ENCODE peak calls at places on chromosome 9, in eight cellular contexts. Y is BE2C; J is astrocyte of the hippocampus; K is A549; P is activated naive CD8-positive, alpha-beta T cell treated with anti-CD3 and anti-CD28 coated beads, Interleukin-2, amount 10 ng/mL, durations not matched to agents 7 days and 5 days; Q is pancreas; N is NCI-H524; S is mesenteric fat pad. F is an unnamed sample.

GRCh38 chr9:137028013-137028280 is at the start of gene ABCA2:
- DNase-seq in Y (no peak), J (no peak), K (no peak), P (no peak), Q (no peak), N (no peak), S (no peak), F (no peak)

GRCh38 chr9:95134457-95134881 is 183.0 kb downstream of the FANCC start:
- DNase-seq in Y (no peak), J (no peak), K (no peak), P (no peak), Q (no peak), N (no peak), S (no peak), F (no peak)

GRCh38 chr9:76905984-76906861 is at the start of gene PRUNE2:
- DNase-seq in Y (peak; percentile 96), J (peak; percentile 97), K (no peak), P (peak; percentile 45), Q (peak; percentile 54), N (no peak), S (peak; percentile 92), F (peak; percentile 68)

GRCh38 chr9:96015876-96016686 is 140.6 kb downstream of the ERCC6L2 start:
- DNase-seq in Y (no peak), J (peak; percentile 62), K (no peak), P (no peak), Q (no peak), N (no peak), S (no peak), F (no peak)

GRCh38 chr9:113597390-113598241 is 134.1 kb downstream of the RGS3 start:
- DNase-seq in Y (no peak), J (no peak), K (no peak), P (no peak), Q (no peak), N (no peak), S (no peak), F (no peak)

GRCh38 chr9:130732793-130733221 is 39.2 kb downstream of the EXOSC2 start:
- DNase-seq in Y (no peak), J (no peak), K (no peak), P (no peak), Q (no peak), N (no peak), S (no peak), F (peak; percentile 38)

GRCh38 chr9:123394291-123395235 is 38.6 kb downstream of the CRB2 start:
- DNase-seq in Y (no peak), J (no peak), K (no peak), P (no peak), Q (no peak), N (no peak), S (no peak), F (no peak)

GRCh38 chr9:92764381-92764987 is at the start of gene BICD2:
- DNase-seq in Y (no peak), J (no peak), K (no peak), P (no peak), Q (no peak), N (no peak), S (no peak), F (no peak)

GRCh38 chr9:81759680-81760215 is 70.4 kb upstream of the TLE1 start:
- DNase-seq in Y (no peak), J (peak; percentile 91), K (peak; percentile 66), P (no peak), Q (no peak), N (no peak), S (no peak), F (peak; percentile 87)

GRCh38 chr9:82777366-82777765 is 285.6 kb downstream of the RASEF start:
- DNase-seq in Y (no peak), J (no peak), K (no peak), P (no peak), Q (no peak), N (no peak), S (no peak), F (no peak)

GRCh38 chr9:93058357-93059096 is at the start of gene SUSD3:
- DNase-seq in Y (peak; percentile 85), J (peak; percentile 64), K (no peak), P (peak; percentile 79), Q (peak; percentile 37), N (no peak), S (no peak), F (peak; percentile 30)

GRCh38 chr9:133954862-133955529 is 37.1 kb downstream of the VAV2 start:
- DNase-seq in Y (no peak), J (no peak), K (no peak), P (peak; percentile 36), Q (no peak), N (no peak), S (no peak), F (no peak)

GRCh38 chr9:21761309-21761901 is 41.0 kb upstream of the MTAP start:
- DNase-seq in Y (no peak), J (peak; percentile 70), K (no peak), P (no peak), Q (no peak), N (no peak), S (no peak), F (no peak)

GRCh38 chr9:93904649-93905472 is 50.3 kb downstream of the BARX1 start:
- DNase-seq in Y (no peak), J (no peak), K (no peak), P (peak; percentile 13), Q (no peak), N (no peak), S (peak; percentile 83), F (no peak)

GRCh38 chr9:13284011-13284410 is 4.5 kb upstream of the MPDZ start:
- DNase-seq in Y (no peak), J (no peak), K (no peak), P (no peak), Q (no peak), N (no peak), S (no peak), F (peak; percentile 51)

GRCh38 chr9:69324549-69325401 is at the start of gene ENTREP1:
- DNase-seq in Y (peak; percentile 33), J (peak; percentile 69), K (peak; percentile 36), P (no peak), Q (peak; percentile 76), N (no peak), S (peak; percentile 91), F (peak; percentile 8)

GRCh38 chr9:111037744-111038335 is 430 bp downstream of the LPAR1 start:
- DNase-seq in Y (peak; percentile 78), J (peak; percentile 62), K (no peak), P (peak; percentile 35), Q (peak; percentile 32), N (peak; percentile 35), S (no peak), F (peak; percentile 36)

GRCh38 chr9:115633099-115633498 is 515.1 kb upstream of the TNC start:
- DNase-seq in Y (no peak), J (peak; percentile 93), K (no peak), P (no peak), Q (no peak), N (no peak), S (no peak), F (no peak)

GRCh38 chr9:14179449-14179848 is 134.5 kb downstream of the NFIB start:
- DNase-seq in Y (no peak), J (peak; percentile 37), K (no peak), P (no peak), Q (peak; percentile 74), N (no peak), S (no peak), F (no peak)

GRCh38 chr9:93960221-93960970 is 5.2 kb upstream of the BARX1 start:
- DNase-seq in Y (no peak), J (peak; percentile 31), K (no peak), P (no peak), Q (no peak), N (no peak), S (peak; percentile 89), F (no peak)

GRCh38 chr9:972512-973294 is 3.8 kb upstream of the DMRT3 start:
- DNase-seq in Y (no peak), J (no peak), K (no peak), P (peak; percentile 41), Q (no peak), N (no peak), S (no peak), F (no peak)

GRCh38 chr9:133114451-133114885 is 6.6 kb downstream of the RALGDS start:
- DNase-seq in Y (peak; percentile 96), J (peak; percentile 41), K (no peak), P (no peak), Q (no peak), N (peak; percentile 55), S (no peak), F (no peak)

GRCh38 chr9:77518688-77519087 is 129.4 kb downstream of the GNA14 start:
- DNase-seq in Y (no peak), J (no peak), K (no peak), P (no peak), Q (no peak), N (no peak), S (no peak), F (no peak)

GRCh38 chr9:108184009-108184408 is 671.8 kb downstream of the ACTL7B start:
- DNase-seq in Y (no peak), J (no peak), K (no peak), P (no peak), Q (no peak), N (no peak), S (no peak), F (no peak)

GRCh38 chr9:90942555-90942954 is 140.9 kb downstream of the SYK start:
- DNase-seq in Y (no peak), J (peak; percentile 46), K (no peak), P (no peak), Q (no peak), N (no peak), S (no peak), F (no peak)